ENCODE peak calls at places on chromosomes 13 and 19, in eight cellular contexts. F is A549, X is lung, E is astrocyte of the cerebellum, W is mucosa of descending colon, R is type B pancreatic cell, H is Calu3, M is cardiac muscle cell. B is an unnamed sample.

GRCh38 chr13:99299545-99300341 is 7.5 kb downstream of the GPR183 start:
- DNase-seq in F (no peak), X (no peak), E (no peak), W (no peak), R (no peak), H (no peak), M (no peak), B (no peak)

GRCh38 chr13:101925731-101926130 is 473.3 kb downstream of the ITGBL1 start:
- DNase-seq in F (no peak), X (no peak), E (no peak), W (no peak), R (no peak), H (no peak), M (no peak), B (no peak)

GRCh38 chr13:73273737-73274136 is 214.9 kb downstream of the KLF5 start:
- DNase-seq in F (no peak), X (no peak), E (peak; percentile 63), W (no peak), R (no peak), H (no peak), M (peak; percentile 57), B (no peak)

GRCh38 chr13:80313668-80314278 is 27.2 kb downstream of the SPRY2 start:
- DNase-seq in F (no peak), X (no peak), E (no peak), W (no peak), R (no peak), H (no peak), M (no peak), B (no peak)

GRCh38 chr19:53907193-53907581 is 1.9 kb upstream of the CACNG7 start:
- DNase-seq in F (no peak), X (no peak), E (no peak), W (peak; percentile 24), R (no peak), H (no peak), M (no peak), B (no peak)

GRCh38 chr19:19630426-19630825 is 2.4 kb upstream of the LPAR2 start:
- DNase-seq in F (no peak), X (no peak), E (no peak), W (no peak), R (no peak), H (no peak), M (no peak), B (no peak)

GRCh38 chr19:6773323-6773931 is 919 bp downstream of the VAV1 start:
- DNase-seq in F (no peak), X (peak; percentile 55), E (no peak), W (peak; percentile 85), R (no peak), H (no peak), M (no peak), B (no peak)

GRCh38 chr19:49884109-49884508 is 6.6 kb downstream of the TBC1D17 start:
- DNase-seq in F (no peak), X (no peak), E (no peak), W (no peak), R (no peak), H (no peak), M (no peak), B (no peak)

GRCh38 chr13:87671824-87672603 is 843 bp downstream of the SLITRK5 start:
- DNase-seq in F (no peak), X (no peak), E (no peak), W (peak; percentile 37), R (no peak), H (no peak), M (no peak), B (no peak)

GRCh38 chr19:31066385-31066784 is 282.9 kb downstream of the TSHZ3 start:
- DNase-seq in F (peak; percentile 84), X (no peak), E (peak; percentile 23), W (no peak), R (no peak), H (no peak), M (peak; percentile 14), B (no peak)

GRCh38 chr13:54379461-54379860 is 1350.8 kb downstream of the OLFM4 start:
- DNase-seq in F (no peak), X (no peak), E (no peak), W (no peak), R (no peak), H (no peak), M (no peak), B (no peak)

GRCh38 chr19:50882188-50882587 is 8.9 kb downstream of the KLK2 start:
- DNase-seq in F (no peak), X (no peak), E (no peak), W (no peak), R (no peak), H (no peak), M (no peak), B (no peak)

GRCh38 chr19:7366701-7367420 is 18.1 kb downstream of the ARHGEF18 start:
- DNase-seq in F (peak; percentile 41), X (no peak), E (no peak), W (no peak), R (no peak), H (no peak), M (peak; percentile 59), B (no peak)

GRCh38 chr19:5587071-5587455 is 19.3 kb upstream of the TINCR start:
- DNase-seq in F (no peak), X (no peak), E (no peak), W (no peak), R (no peak), H (no peak), M (no peak), B (no peak)

GRCh38 chr19:45824041-45824471 is 8.9 kb upstream of the RSPH6A start:
- DNase-seq in F (no peak), X (no peak), E (no peak), W (no peak), R (no peak), H (no peak), M (no peak), B (no peak)

GRCh38 chr19:42658148-42658547 is 63.4 kb upstream of the CEACAM8 start:
- DNase-seq in F (no peak), X (no peak), E (no peak), W (no peak), R (no peak), H (no peak), M (peak; percentile 26), B (no peak)

GRCh38 chr19:45451181-45451849 is 16.5 kb upstream of the FOSB start:
- DNase-seq in F (no peak), X (peak; percentile 46), E (no peak), W (no peak), R (no peak), H (no peak), M (peak; percentile 72), B (no peak)

GRCh38 chr13:33817843-33818661 is at the start of gene RFC3:
- DNase-seq in F (peak; percentile 60), X (peak; percentile 96), E (peak; percentile 93), W (peak; percentile 95), R (peak; percentile 95), H (peak; percentile 88), M (peak; percentile 98), B (peak; percentile 97)
- TF ChIP-seq CTCF in F (no peak), X (no peak), E (no peak), W (no peak), R (no peak), H (no peak), M (no peak), B (no peak)

GRCh38 chr13:113861433-113862030 is 2.3 kb downstream of the GAS6 start:
- DNase-seq in F (no peak), X (no peak), E (no peak), W (no peak), R (peak; percentile 58), H (no peak), M (no peak), B (peak; percentile 79)

GRCh38 chr13:113862191-113862765 is 1.6 kb downstream of the GAS6 start:
- DNase-seq in F (no peak), X (no peak), E (no peak), W (no peak), R (peak; percentile 62), H (no peak), M (no peak), B (peak; percentile 81)

GRCh38 chr13:113864303-113864890 is 521 bp upstream of the GAS6 start:
- DNase-seq in F (no peak), X (no peak), E (no peak), W (no peak), R (peak; percentile 40), H (no peak), M (peak; percentile 11), B (peak; percentile 57)

GRCh38 chr13:113862766-113863510 is 938 bp downstream of the GAS6 start:
- DNase-seq in F (peak; percentile 32), X (no peak), E (no peak), W (no peak), R (peak; percentile 70), H (no peak), M (peak; percentile 25), B (no peak)

DNA sequence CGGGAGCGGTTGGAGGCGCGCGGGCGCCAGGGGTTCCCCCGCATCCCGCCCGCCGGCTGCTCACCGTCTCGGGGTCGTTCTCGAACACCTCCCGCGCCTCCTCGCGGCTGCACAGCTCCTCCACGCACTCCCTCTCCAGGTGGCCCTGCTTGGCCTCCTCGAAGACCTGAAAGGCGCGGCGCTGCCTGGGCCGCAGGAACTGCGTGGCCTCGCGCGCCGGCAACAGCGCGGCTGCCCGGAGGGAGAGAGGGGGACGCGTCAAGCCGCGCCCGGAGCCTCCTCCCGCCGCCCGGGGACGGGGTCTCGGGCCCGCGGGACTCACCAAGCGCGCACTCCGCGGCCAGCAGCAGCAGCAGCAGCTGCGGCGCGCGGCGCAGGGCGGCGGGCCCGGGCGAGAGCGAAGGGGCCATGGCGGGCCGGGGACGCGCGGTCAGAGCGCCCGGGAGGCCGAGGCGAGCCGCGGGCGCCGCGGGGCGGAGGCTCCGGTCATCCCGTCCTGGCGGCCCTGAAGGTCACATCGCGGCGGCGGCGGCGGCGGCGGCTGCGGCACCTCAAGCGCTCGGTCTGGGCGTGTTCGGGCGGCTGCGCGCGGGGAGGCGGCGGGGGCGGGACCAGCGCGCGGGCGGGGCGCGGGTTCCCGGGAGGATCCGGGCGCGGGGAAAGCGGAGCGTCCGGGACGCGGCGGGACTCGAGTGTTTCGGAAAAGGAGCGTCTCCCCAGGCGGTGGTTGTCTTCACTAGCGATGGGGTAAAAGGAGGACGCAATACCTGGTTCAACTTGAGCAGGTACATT is at the start of gene GAS6:
- DNase-seq in F (peak; percentile 33), X (no peak), E (no peak), W (peak; percentile 77), R (peak; percentile 69), H (no peak), M (peak; percentile 31), B (peak; percentile 84)
- TF ChIP-seq CTCF in F (peak; percentile 20), X (no peak), E (peak; percentile 11), W (no peak), R (peak; percentile 26), H (no peak), M (peak; percentile 3), B (peak; percentile 38)

DNA sequence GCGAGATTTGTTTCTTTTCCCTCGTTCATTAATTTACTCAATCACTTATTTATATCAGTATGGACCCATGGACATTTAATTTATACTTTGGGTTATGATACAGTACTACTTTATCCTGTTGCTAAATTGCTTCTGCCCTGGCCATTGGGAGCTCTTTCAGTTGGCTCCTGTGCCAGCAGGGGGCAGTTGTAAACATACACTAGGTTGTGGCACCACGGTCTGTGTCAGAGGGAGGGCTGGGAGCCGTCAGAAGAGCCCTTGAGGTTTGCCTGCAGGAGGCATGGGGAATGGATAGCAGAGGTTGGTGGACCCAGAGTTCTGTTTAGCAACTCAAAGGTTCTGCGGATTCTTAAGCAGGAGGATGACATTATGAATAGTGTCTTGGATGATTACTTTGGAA is 94.3 kb downstream of the ERCC5 start:
- DNase-seq in F (no peak), X (no peak), E (no peak), W (no peak), R (no peak), H (no peak), M (no peak), B (no peak)
- TF ChIP-seq CTCF in F (no peak), X (no peak), E (no peak), W (no peak), R (no peak), H (no peak), M (no peak), B (no peak)

GRCh38 chr19:1601613-1602064 is 3.6 kb downstream of the UQCR11 start:
- DNase-seq in F (no peak), X (no peak), E (no peak), W (no peak), R (no peak), H (no peak), M (no peak), B (no peak)
- TF ChIP-seq CTCF in F (no peak), X (no peak), E (peak; percentile 20), W (no peak), R (peak; percentile 49), H (no peak), M (peak; percentile 16), B (no peak)